ENCODE peak calls at places on chromosomes 16 and 17, in eight cellular contexts. K is fibroblast of lung, O is GM12878, J is mesendoderm, H is A549, A is IMR-90, Z is PC-9, Q is astrocyte. Y is an unnamed sample.

GRCh38 chr17:40015005-40015997 is at the start of gene CSF3:
- DNase-seq in K (peak), O (no peak), J (no peak), H (no peak), A (no peak), Z (no peak), Q (no peak), Y (no peak)

GRCh38 chr17:80858301-80859003 is 133.2 kb upstream of the CHMP6 start:
- DNase-seq in K (no peak), O (no peak), J (no peak), H (no peak), A (peak), Z (no peak), Q (no peak), Y (no peak)

GRCh38 chr17:57459286-57459915 is 203.1 kb downstream of the MSI2 start:
- DNase-seq in K (peak), O (no peak), J (no peak), H (peak), A (peak), Z (peak), Q (peak), Y (no peak)

GRCh38 chr17:39151680-39152058 is 232 bp upstream of the PLXDC1 start:
- DNase-seq in K (no peak), O (no peak), J (no peak), H (no peak), A (no peak), Z (no peak), Q (no peak), Y (no peak)

GRCh38 chr17:63405741-63406261 is 40.3 kb downstream of the CYB561 start:
- DNase-seq in K (peak), O (no peak), J (peak), H (peak), A (peak), Z (peak), Q (peak), Y (peak)

GRCh38 chr17:65254166-65254565 is 117.0 kb downstream of the RGS9 start:
- DNase-seq in K (peak), O (no peak), J (no peak), H (no peak), A (peak), Z (no peak), Q (no peak), Y (peak)

GRCh38 chr17:71464241-71464640 is 656.6 kb upstream of the SOX9 start:
- DNase-seq in K (no peak), O (no peak), J (no peak), H (no peak), A (no peak), Z (no peak), Q (peak), Y (no peak)

GRCh38 chr16:84514874-84515835 is 10.7 kb upstream of the MEAK7 start:
- DNase-seq in K (no peak), O (peak), J (no peak), H (no peak), A (no peak), Z (peak), Q (no peak), Y (peak)

GRCh38 chr17:43125967-43126910 is 1.1 kb upstream of the BRCA1 start:
- DNase-seq in K (peak), O (no peak), J (peak), H (no peak), A (no peak), Z (no peak), Q (no peak), Y (no peak)

GRCh38 chr17:80426671-80427326 is 11.8 kb downstream of the ENDOV start:
- DNase-seq in K (peak), O (peak), J (peak), H (peak), A (peak), Z (no peak), Q (peak), Y (peak)

GRCh38 chr16:2967211-2967631 is 1.9 kb upstream of the PAQR4 start:
- DNase-seq in K (no peak), O (no peak), J (no peak), H (no peak), A (no peak), Z (no peak), Q (no peak), Y (no peak)

GRCh38 chr16:2966803-2967184 is 2.4 kb upstream of the PAQR4 start:
- DNase-seq in K (no peak), O (no peak), J (no peak), H (no peak), A (no peak), Z (no peak), Q (no peak), Y (no peak)

GRCh38 chr16:2968368-2968737 is 795 bp upstream of the PAQR4 start:
- DNase-seq in K (no peak), O (no peak), J (no peak), H (no peak), A (no peak), Z (no peak), Q (no peak), Y (peak)

GRCh38 chr16:2968738-2969544 is at the start of gene PAQR4:
- DNase-seq in K (peak), O (peak), J (peak), H (peak), A (peak), Z (peak), Q (peak), Y (peak)

GRCh38 chr16:2967721-2968161 is 1.4 kb upstream of the PAQR4 start:
- DNase-seq in K (no peak), O (no peak), J (no peak), H (no peak), A (no peak), Z (no peak), Q (no peak), Y (no peak)
- H3K4me2 ChIP-seq in K (no peak), O (no peak), J (no peak), H (no peak), A (no peak), Z (no peak), Q (no peak), Y (peak)

GRCh38 chr17:76437467-76438402 is 15.2 kb downstream of the UBE2O start:
- DNase-seq in K (no peak), O (no peak), J (no peak), H (no peak), A (no peak), Z (no peak), Q (no peak), Y (no peak)
- H3K4me2 ChIP-seq in K (no peak), O (no peak), J (no peak), H (no peak), A (peak), Z (no peak), Q (no peak), Y (no peak)

GRCh38 chr17:78374189-78374588 is 4.3 kb upstream of the PGS1 start:
- DNase-seq in K (no peak), O (no peak), J (no peak), H (no peak), A (no peak), Z (no peak), Q (no peak), Y (no peak)

GRCh38 chr17:78375401-78376079 is 2.9 kb upstream of the PGS1 start:
- DNase-seq in K (peak), O (no peak), J (no peak), H (peak), A (peak), Z (peak), Q (peak), Y (no peak)

GRCh38 chr17:78369791-78370381 is 8.6 kb upstream of the PGS1 start:
- DNase-seq in K (no peak), O (no peak), J (peak), H (no peak), A (no peak), Z (no peak), Q (no peak), Y (no peak)

GRCh38 chr17:78374631-78375274 is 3.7 kb upstream of the PGS1 start:
- DNase-seq in K (peak), O (no peak), J (peak), H (no peak), A (peak), Z (no peak), Q (peak), Y (no peak)

GRCh38 chr17:78372811-78373210 is 5.6 kb upstream of the PGS1 start:
- DNase-seq in K (no peak), O (no peak), J (no peak), H (no peak), A (no peak), Z (no peak), Q (no peak), Y (no peak)
- H3K4me2 ChIP-seq in K (no peak), O (no peak), J (no peak), H (no peak), A (no peak), Z (no peak), Q (no peak), Y (no peak)

DNA sequence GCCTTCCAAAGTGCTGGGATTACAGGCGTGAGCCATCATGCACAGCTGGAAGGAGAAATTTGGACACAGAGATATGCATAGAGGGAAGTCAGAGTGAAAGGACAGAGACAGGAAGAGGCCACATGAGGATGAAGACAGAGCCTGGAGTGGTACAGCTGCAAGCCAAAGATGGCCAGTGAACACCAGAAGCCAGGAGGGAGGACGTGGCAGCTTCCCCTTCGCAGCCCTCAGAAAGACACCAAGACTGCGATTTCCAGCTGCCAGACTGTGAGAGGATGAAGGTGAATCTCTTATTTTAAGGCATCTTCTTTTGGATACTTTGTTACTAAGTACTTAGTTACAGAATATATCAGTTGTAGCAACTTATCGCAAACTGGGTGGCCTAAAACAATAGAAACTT is 60.5 kb upstream of the PLCG2 start:
- DNase-seq in K (no peak), O (no peak), J (no peak), H (no peak), A (no peak), Z (no peak), Q (no peak), Y (no peak)
- H3K4me2 ChIP-seq in K (no peak), O (no peak), J (no peak), H (peak), A (no peak), Z (no peak), Q (no peak), Y (no peak)

Y was measured in Karpas-422.